ENCODE peak calls at places on chromosomes 6 and 20, in four cellular contexts. K, H, F and N are unnamed samples.
A peak's percentile ranks its signal among the peaks of the same experiment; 100 is the strongest.

GRCh38 chr6:151627689-151628444 is 134.1 kb downstream of the CCDC170 start:
- DNase-seq in H (peak; percentile 51), F (no peak), K (peak; percentile 21), N (no peak)

GRCh38 chr6:167932468-167933276 is 64.8 kb upstream of the KIF25 start:
- DNase-seq in F (no peak), K (peak; percentile 88), H (no peak), N (no peak)

GRCh38 chr6:35977308-35977707 is 47.1 kb downstream of the SLC26A8 start:
- DNase-seq in H (no peak), K (no peak), F (no peak), N (no peak)

GRCh38 chr6:34414999-34415858 is 10.6 kb downstream of the RPS10 start:
- DNase-seq in K (peak; percentile 99), F (peak; percentile 68), H (peak; percentile 38), N (no peak)

GRCh38 chr20:58555078-58555765 is 40.0 kb upstream of the APCDD1L start:
- DNase-seq in F (no peak), K (no peak), H (no peak), N (no peak)

GRCh38 chr20:41364236-41364855 is 2.3 kb downstream of the EMILIN3 start:
- DNase-seq in F (no peak), H (no peak), K (no peak), N (no peak)

GRCh38 chr6:130872250-130873095 is 45.3 kb downstream of the SMLR1 start:
- DNase-seq in F (peak; percentile 52), H (peak; percentile 27), K (peak; percentile 62), N (peak; percentile 53)

GRCh38 chr6:136782021-136782770 is 10.1 kb downstream of the MAP3K5 start:
- DNase-seq in K (no peak), F (no peak), H (no peak), N (no peak)

GRCh38 chr6:18585032-18585573 is 198.0 kb downstream of the RNF144B start:
- DNase-seq in K (peak; percentile 88), F (peak; percentile 40), H (peak; percentile 75), N (peak; percentile 36)

GRCh38 chr6:127963495-127963894 is 62.6 kb upstream of the THEMIS start:
- DNase-seq in K (no peak), F (no peak), H (no peak), N (no peak)

GRCh38 chr6:56026461-56027180 is 151.2 kb upstream of the BMP5 start:
- DNase-seq in F (no peak), K (no peak), H (no peak), N (no peak)

GRCh38 chr6:138371720-138372119 is 6.0 kb upstream of the SMIM28 start:
- DNase-seq in F (peak; percentile 42), K (no peak), H (no peak), N (no peak)

GRCh38 chr6:127092486-127092885 is 26.0 kb upstream of the RSPO3 start:
- DNase-seq in F (no peak), K (no peak), H (no peak), N (no peak)

GRCh38 chr20:45545754-45546453 is 1.3 kb downstream of the EPPIN start:
- DNase-seq in H (peak; percentile 21), K (peak; percentile 48), F (peak; percentile 29), N (no peak)

GRCh38 chr6:72533601-72534000 is 88.3 kb upstream of the KCNQ5 start:
- DNase-seq in K (no peak), F (no peak), H (no peak), N (no peak)

GRCh38 chr6:163536770-163537169 is 122.3 kb downstream of the QKI start:
- DNase-seq in H (no peak), F (no peak), K (no peak), N (no peak)

GRCh38 chr6:34552620-34553019 is 3.5 kb downstream of the SPDEF start:
- DNase-seq in K (no peak), F (no peak), H (no peak), N (no peak)

GRCh38 chr6:93013054-93013453 is 406.3 kb downstream of the EPHA7 start:
- DNase-seq in K (no peak), H (no peak), F (no peak), N (no peak)

GRCh38 chr6:158636778-158637177 is 7.8 kb downstream of the DYNLT1 start:
- DNase-seq in H (no peak), K (no peak), F (no peak), N (no peak)

GRCh38 chr6:134813146-134813545 is 136.8 kb downstream of the ALDH8A1 start:
- DNase-seq in H (no peak), F (no peak), K (no peak), N (no peak)

GRCh38 chr6:6006428-6007310 is at the start of gene NRN1:
- DNase-seq in K (no peak), H (no peak), F (no peak), N (no peak)

GRCh38 chr20:6685181-6685582 is 82.3 kb upstream of the BMP2 start:
- DNase-seq in H (peak; percentile 4), F (no peak), K (no peak), N (peak; percentile 47)

GRCh38 chr6:36676142-36677058 is 2.1 kb upstream of the CDKN1A start:
- DNase-seq in K (peak; percentile 81), F (no peak), H (no peak), N (no peak)

GRCh38 chr6:156971153-156971882 is 194.1 kb downstream of the ARID1B start:
- DNase-seq in K (no peak), H (no peak), F (no peak), N (no peak)

DNA sequence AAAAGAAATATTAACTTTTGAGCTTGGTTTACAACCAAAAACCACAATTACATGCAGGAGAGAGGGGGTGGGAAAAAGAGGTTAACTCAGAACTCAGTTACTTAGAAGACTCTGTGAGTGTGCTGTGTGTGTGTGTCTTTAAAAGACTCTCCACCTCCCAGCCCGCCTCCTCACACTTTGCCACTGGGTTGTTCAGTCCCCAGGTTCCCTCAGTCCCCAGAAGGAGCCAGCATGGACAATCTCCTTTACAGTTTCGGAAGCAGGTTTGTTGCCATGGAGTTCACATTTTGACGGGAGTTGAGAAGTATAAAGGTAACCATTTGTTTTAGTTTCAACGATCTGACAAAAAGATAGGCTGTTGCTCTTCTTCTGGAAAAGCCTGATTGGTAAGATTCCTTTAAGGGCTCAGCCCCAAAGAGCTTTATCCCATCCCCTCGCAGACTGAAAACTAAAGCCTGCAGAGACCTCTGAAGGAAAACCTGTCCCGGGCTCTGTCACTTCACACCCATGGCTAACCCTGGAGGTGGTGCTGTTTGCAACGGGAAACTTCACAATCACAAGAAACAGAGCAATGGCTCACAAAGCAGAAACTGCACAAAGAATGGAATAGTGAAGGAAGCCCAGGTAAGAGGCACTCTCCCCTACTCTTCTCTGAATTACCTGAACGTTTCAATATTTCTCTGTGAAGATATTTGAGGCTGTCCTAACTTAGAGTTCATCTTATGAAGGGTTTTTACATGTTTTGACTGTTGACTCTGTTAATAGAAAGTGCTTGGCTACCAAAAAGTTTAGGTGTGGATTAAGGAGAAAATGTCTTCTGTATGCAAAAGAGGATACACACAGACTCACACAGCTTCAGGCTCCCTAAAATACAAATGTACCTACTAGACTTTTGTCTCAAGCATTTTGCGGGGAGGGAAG is at the start of gene SPTLC3:
- DNase-seq in F (no peak), K (peak; percentile 56), H (no peak), N (no peak)
- TF ChIP-seq TCF7L2 in F (no peak), K (no peak), H (no peak), N (no peak)

GRCh38 chr6:49607391-49607982 is 29.2 kb downstream of the RHAG start:
- DNase-seq in K (no peak), F (no peak), H (no peak), N (no peak)
- H3K9me3 ChIP-seq in K (no peaks in the 10 kb centered on the region), F (no peaks in the 10 kb centered on the region), H (no peaks in the 10 kb centered on the region), N (no peaks in the 10 kb centered on the region)

GRCh38 chr6:38499697-38500096 is 140.0 kb downstream of the BTBD9 start:
- DNase-seq in K (no peak), H (no peak), F (no peak), N (no peak)
- TF ChIP-seq TCF7L2 in K (no peak), H (no peak), F (no peak), N (no peak)

GRCh38 chr6:85828973-85829372 is 186.3 kb upstream of the SYNCRIP start:
- DNase-seq in K (no peak), F (no peak), H (no peak), N (no peak)
- H3K9me3 ChIP-seq in K (peaks cover 6% of the 10 kb centered on the region), F (no peaks in the 10 kb centered on the region), H (no peaks in the 10 kb centered on the region), N (no peaks in the 10 kb centered on the region)

DNA sequence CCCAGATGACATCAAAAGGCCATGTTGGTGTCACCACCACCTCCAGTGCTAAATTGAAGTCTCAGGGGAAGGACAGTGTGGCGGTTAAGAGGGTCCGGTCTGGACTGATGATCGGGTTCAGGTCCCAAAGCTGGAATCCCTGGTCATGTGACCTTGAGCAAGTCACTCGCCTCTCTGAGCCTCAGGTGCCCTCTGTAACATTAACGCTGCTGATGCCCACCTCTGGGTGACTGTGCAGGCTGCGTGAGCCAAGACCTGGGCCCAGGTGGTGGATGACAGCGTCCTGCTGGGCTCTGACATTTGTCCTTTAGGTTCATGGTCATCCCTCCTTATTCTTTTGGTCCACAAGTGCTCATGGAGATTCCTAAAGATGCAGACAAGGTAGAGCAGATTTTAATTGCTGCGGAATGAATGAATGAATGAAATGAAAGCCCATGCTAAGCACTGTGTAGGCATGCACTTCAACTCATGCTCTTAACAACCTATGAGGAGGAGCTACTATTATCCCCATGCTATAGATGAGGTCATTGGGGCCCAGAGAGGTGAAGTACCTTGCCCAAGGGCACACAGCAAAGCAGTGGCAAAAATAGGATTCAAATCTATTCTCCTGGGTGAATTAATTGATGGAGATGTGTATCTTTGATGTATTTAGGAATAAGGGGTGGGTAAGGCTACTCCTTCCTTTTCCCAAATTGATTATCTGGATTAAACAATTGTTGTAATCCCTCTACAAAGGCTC is 649 bp upstream of the BPIFB1 start:
- DNase-seq in K (no peak), F (no peak), H (no peak), N (no peak)
- TF ChIP-seq TCF7L2 in K (no peak), F (no peak), H (no peak), N (no peak)

DNA sequence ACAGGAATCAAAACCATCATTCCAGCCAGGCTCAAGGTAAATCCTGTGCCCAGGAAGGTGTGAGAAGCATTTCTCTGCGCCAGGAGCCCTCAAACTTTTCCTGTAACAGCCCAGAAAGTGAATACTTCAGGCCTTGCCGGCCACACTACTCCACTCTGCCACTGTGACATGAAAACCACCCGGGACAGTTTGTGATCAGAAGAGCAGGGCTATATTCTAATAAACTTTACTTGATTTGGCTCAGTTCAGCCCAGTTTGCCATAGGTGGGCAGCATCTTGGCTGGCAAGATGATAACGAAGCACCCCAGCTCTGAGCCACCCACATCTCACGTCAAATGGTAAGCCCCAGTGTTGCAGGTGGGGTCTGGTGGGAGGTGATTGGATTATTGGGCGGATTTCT is 249.4 kb downstream of the DLL1 start:
- DNase-seq in K (no peak), H (no peak), F (no peak), N (no peak)
- H3K9me3 ChIP-seq in K (no peaks in the 10 kb centered on the region), H (no peaks in the 10 kb centered on the region), F (no peaks in the 10 kb centered on the region), N (no peaks in the 10 kb centered on the region)

DNA sequence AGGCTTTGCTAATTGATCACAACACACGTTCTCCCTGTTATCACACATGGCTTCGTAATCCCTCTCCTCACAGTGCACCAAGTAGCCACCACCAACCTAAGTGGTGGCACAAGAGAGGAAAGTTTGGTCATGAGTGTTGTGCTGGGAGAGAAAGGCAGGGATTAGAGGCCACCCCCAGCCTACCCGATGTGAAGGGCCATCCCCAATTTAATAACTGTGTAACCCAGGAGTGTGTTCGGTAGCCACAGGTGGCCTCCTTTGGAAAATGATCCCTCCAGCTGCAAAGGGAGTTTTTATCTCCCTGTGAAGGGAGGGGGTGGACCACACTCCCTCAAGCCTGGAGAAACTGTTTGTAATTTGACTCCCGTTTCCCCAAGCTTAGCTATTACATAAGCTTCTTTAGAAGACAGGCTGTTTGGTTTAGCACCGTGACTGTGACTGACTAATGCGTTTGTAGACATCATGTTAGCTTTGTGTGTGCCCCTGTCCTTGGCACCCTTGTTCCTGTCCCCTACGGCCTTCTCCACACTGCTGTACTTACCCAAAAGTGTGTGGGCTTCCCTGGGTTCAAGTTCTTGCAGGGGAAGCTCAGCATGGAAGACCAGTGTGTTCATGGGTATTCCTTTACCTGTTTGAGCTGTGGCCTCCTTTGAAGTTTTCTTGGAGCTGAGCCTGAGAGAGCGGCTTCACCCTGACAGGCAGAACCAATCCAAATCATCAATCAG is 20.6 kb downstream of the PPP1R16B start:
- DNase-seq in H (peak; percentile 15), K (peak; percentile 85), F (peak; percentile 67), N (no peak)
- TF ChIP-seq TCF7L2 in H (peak; percentile 84), K (no peak), F (no peak), N (no peak)